ENCODE peak calls at places on chromosome 9, in four cellular contexts. D, B, W and Z are unnamed samples.

GRCh38 chr9:131370638-131371037 is 23.2 kb upstream of the PRRC2B start:
- DNase-seq in D (no peak), B (no peak), W (no peak), Z (no peak)

GRCh38 chr9:115194216-115194615 is 76.3 kb upstream of the TNC start:
- DNase-seq in D (no peak), B (no peak), W (no peak), Z (no peak)

GRCh38 chr9:15139467-15139866 is 167.5 kb downstream of the TTC39B start:
- DNase-seq in D (no peak), B (no peak), W (no peak), Z (no peak)

GRCh38 chr9:126690431-126691051 is 76.8 kb downstream of the LMX1B start:
- DNase-seq in D (peak; percentile 76), B (no peak), W (peak; percentile 66), Z (peak; percentile 59)

GRCh38 chr9:74036549-74037231 is 460.4 kb upstream of the RORB start:
- DNase-seq in D (no peak), B (no peak), W (no peak), Z (no peak)

GRCh38 chr9:77588319-77588937 is 59.7 kb downstream of the GNA14 start:
- DNase-seq in D (no peak), B (no peak), W (no peak), Z (no peak)

GRCh38 chr9:108665856-108666784 is 189.7 kb downstream of the ACTL7B start:
- DNase-seq in D (no peak), B (no peak), W (no peak), Z (no peak)

GRCh38 chr9:75903785-75904360 is 13.4 kb downstream of the PCSK5 start:
- DNase-seq in D (no peak), B (no peak), W (no peak), Z (no peak)

GRCh38 chr9:12771891-12772290 is 2.9 kb upstream of the LURAP1L start:
- DNase-seq in D (no peak), B (no peak), W (no peak), Z (no peak)

GRCh38 chr9:107465467-107466451 is 23.8 kb downstream of the KLF4 start:
- DNase-seq in D (peak; percentile 81), B (peak; percentile 63), W (peak; percentile 14), Z (peak; percentile 71)

GRCh38 chr9:90099262-90099982 is 494.6 kb downstream of the GADD45G start:
- DNase-seq in D (no peak), B (no peak), W (no peak), Z (peak; percentile 35)

GRCh38 chr9:21527579-21527978 is 45.5 kb upstream of the IFNE start:
- DNase-seq in D (peak; percentile 19), B (no peak), W (no peak), Z (no peak)
- H3K36me3 ChIP-seq in D (no peaks in the 10 kb centered on the region), B (no peaks in the 10 kb centered on the region), W (no peaks in the 10 kb centered on the region), Z (no peaks in the 10 kb centered on the region)

GRCh38 chr9:133470988-133471387 is 7.9 kb downstream of the SLC2A6 start:
- DNase-seq in D (no peak), B (no peak), W (no peak), Z (no peak)

GRCh38 chr9:133470427-133470924 is 8.4 kb downstream of the SLC2A6 start:
- DNase-seq in D (peak; percentile 59), B (no peak), W (no peak), Z (no peak)

GRCh38 chr9:133472753-133473378 is 6.0 kb downstream of the SLC2A6 start:
- DNase-seq in D (peak; percentile 73), B (no peak), W (no peak), Z (no peak)

GRCh38 chr9:133472277-133472645 is 6.6 kb downstream of the SLC2A6 start:
- DNase-seq in D (peak; percentile 69), B (no peak), W (no peak), Z (no peak)

DNA sequence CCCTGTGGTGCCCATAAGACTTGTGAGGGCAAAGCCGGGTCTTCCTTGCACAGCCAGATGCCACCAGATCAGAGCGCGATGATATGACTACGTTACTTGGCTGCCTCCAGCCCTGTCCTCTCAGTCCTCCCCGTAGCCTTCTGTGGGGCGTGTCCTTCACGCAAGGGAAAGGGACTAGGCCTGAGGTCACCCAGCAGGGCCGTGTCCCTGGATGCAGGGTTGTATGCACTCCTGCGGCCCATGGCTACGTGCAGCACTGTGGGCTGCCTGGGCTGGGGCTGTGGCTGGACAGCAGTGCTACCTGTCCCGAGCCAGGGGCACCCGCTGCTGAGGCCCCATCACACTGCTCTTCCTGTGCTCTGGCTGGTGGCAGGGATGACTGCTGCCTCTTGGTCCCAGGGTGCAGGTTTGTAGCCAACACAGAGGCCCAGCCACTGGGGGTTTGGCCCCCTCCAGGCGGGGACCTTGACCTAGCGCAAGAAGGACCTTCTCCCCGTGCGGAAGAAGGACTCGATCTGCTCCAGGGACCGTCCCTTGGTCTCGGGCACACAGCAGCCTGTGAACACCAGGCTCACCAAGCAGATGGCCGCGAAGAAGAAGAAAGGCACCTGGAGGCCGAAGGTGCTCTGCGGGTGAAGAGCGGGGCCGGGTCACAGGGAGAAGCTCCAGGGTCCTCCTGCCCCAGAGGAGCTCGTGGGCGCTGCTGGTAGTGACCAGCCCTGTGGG is 7.2 kb downstream of the SLC2A6 start:
- DNase-seq in D (no peak), B (no peak), W (no peak), Z (no peak)
- H3K4me1 ChIP-seq in D (no peaks in the 10 kb centered on the region), B (no peaks in the 10 kb centered on the region), W (peaks cover 51% of the 10 kb centered on the region), Z (no peaks in the 10 kb centered on the region)

DNA sequence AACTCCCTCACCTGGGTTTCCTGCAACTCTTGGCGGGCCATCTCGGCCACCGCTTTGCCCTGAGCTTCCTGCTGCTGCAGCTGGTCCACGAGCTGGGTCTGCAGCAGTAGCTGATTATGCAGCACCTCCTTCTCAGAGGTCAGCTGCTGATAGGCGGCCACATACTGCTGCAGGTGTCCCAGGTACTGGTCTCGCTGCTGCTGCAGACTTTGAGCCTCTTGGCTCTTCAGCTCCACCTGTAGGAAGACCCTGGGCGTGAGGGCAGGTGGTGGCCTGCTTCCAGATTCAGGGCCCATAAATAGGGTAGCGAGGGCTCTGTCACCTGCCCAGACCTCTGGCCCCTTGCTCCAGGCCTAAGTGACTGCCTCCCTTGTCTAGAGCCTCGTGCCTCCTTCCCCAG is 16.7 kb downstream of the GOLGA2 start:
- DNase-seq in D (peak; percentile 48), B (no peak), W (peak; percentile 44), Z (no peak)
- TF ChIP-seq CTCF in D (no peak), B (no peak), W (peak; percentile 55), Z (no peak)

GRCh38 chr9:133344979-133345378 is 3.0 kb downstream of the MED22 start:
- DNase-seq in D (peak; percentile 49), B (no peak), W (no peak), Z (no peak)
- H3K36me3 ChIP-seq in D (peaks cover 17% of the 10 kb centered on the region), B (no peaks in the 10 kb centered on the region), W (peaks cover 77% of the 10 kb centered on the region), Z (no peaks in the 10 kb centered on the region)

DNA sequence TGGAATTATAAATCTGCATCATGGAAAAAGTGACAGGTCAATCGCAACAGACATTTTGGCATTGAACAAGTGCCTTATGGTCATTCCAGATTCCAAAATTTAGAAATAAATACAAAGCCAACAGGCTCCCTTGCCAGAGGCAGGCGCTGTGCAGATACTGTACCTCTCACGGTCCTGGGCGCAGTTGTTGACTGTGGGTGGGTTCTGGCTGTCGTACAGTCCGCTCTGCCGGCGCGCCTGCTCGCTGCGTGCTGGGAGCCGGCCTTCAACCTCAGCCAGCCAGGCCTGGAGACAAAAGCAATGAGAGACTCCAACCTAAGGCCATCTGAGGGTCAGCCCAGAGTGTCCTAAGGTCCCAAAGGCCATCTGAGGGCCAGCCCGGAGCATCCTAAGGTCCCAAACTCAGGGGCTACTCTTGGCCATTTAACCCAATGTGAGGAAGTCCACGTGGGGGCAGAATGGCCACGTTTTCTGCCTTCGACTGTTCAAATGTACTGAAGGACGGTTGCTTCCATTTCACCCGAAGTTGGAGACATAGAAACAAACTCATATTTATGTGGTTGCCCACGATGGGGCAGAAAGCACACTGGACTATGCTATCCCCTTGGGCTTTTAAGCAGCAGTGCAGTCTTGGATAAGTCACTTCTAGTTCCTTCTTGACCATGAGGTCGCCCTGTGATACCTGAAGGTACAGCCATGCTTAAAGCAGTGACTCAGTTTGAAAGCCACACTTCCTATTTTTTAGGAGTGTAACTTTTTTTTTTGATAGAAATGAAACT is 65.2 kb downstream of the USP20 start:
- DNase-seq in D (no peak), B (no peak), W (peak; percentile 49), Z (no peak)
- H3K4me1 ChIP-seq in D (no peaks in the 10 kb centered on the region), B (no peaks in the 10 kb centered on the region), W (peaks cover 6% of the 10 kb centered on the region), Z (peaks cover 8% of the 10 kb centered on the region)

GRCh38 chr9:136454026-136454796 is 14.6 kb upstream of the INPP5E start:
- DNase-seq in D (peak; percentile 54), B (no peak), W (no peak), Z (no peak)
- TF ChIP-seq CTCF in D (no peak), B (no peak), W (no peak), Z (no peak)